ENCODE peak calls at places on chromosome X, in four cellular contexts. B is CD8-positive, alpha-beta memory T cell; W is mesenchymal stem cell; E is lower lobe of right lung. Y is an unnamed sample. For H3K27me3, the result is how much of the 10 kb centered on the place peaks cover.

GRCh38 chrX:153925739-153926593 is at the start of gene ARHGAP4:
- DNase-seq in B (peak), W (no peak), E (peak), Y (peak)

GRCh38 chrX:54178100-54178940 is 4.7 kb downstream of the FAM120C start:
- DNase-seq in B (no peak), W (peak), E (no peak), Y (no peak)

GRCh38 chrX:150184487-150184886 is 178.6 kb upstream of the MAMLD1 start:
- DNase-seq in B (no peak), W (no peak), E (no peak), Y (no peak)

GRCh38 chrX:15838017-15838416 is 16.6 kb downstream of the AP1S2 start:
- DNase-seq in B (no peak), W (no peak), E (no peak), Y (no peak)

GRCh38 chrX:2894885-2895292 is 34.2 kb downstream of the ARSD start:
- DNase-seq in B (no peak), W (peak), E (no peak), Y (no peak)

GRCh38 chrX:109472939-109473713 is 8.8 kb downstream of the GUCY2F start:
- DNase-seq in B (no peak), W (no peak), E (no peak), Y (no peak)

GRCh38 chrX:68358679-68359078 is 74.6 kb downstream of the OPHN1 start:
- DNase-seq in B (no peak), W (no peak), E (no peak), Y (no peak)

GRCh38 chrX:6227445-6227820 is 1.2 kb downstream of the NLGN4X start:
- DNase-seq in B (no peak), W (no peak), E (no peak), Y (no peak)

GRCh38 chrX:47543496-47543895 is 17.5 kb upstream of the ARAF start:
- DNase-seq in B (no peak), W (no peak), E (no peak), Y (no peak)

GRCh38 chrX:21683910-21684309 is 25.8 kb upstream of the KLHL34 start:
- DNase-seq in B (no peak), W (peak), E (no peak), Y (no peak)

GRCh38 chrX:23003121-23003520 is 3.4 kb downstream of the DDX53 start:
- DNase-seq in B (no peak), W (peak), E (no peak), Y (no peak)

GRCh38 chrX:33183366-33183765 is 28.0 kb downstream of the DMD start:
- DNase-seq in B (no peak), W (peak), E (no peak), Y (no peak)

GRCh38 chrX:84046403-84046984 is 141.5 kb downstream of the RPS6KA6 start:
- DNase-seq in B (no peak), W (peak), E (no peak), Y (no peak)

GRCh38 chrX:11781133-11781532 is 23.1 kb downstream of the MSL3 start:
- DNase-seq in B (no peak), W (no peak), E (no peak), Y (no peak)

GRCh38 chrX:54044126-54044876 is at the start of gene PHF8:
- DNase-seq in B (peak), W (peak), E (peak), Y (peak)

GRCh38 chrX:102835504-102836146 is 101.4 kb upstream of the RAB40AL start:
- DNase-seq in B (no peak), W (peak), E (no peak), Y (peak)

GRCh38 chrX:76802698-76803097 is 375.2 kb downstream of the MAGEE1 start:
- DNase-seq in B (no peak), W (no peak), E (no peak), Y (no peak)

GRCh38 chrX:24498975-24499374 is 33.9 kb downstream of the PDK3 start:
- DNase-seq in B (no peak), W (peak), E (no peak), Y (no peak)

DNA sequence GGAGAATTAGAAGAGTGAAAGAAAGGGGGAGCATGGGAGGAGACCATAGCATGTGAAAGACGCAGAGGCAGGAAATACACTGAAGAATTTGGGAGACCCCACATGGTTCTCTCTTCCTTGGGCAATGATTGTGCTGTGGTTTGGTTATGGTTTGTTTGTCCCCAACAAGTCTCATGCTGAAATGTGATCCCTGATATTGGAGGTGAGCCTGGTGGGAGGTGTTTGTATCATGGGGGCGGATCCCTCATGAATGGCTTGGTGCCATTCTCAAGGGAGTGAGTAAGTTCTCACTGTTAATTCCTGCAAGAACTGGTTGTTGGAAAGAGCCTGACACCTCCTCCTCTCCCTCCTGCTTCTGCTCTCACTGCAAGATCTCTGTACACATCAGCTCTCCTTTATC is 78.6 kb upstream of the RAI2 start:
- DNase-seq in B (no peak), W (no peak), E (no peak), Y (no peak)
- H3K27me3 ChIP-seq in B (under half), W (under half), E (under half), Y (under half)

GRCh38 chrX:9516635-9517034 is 51.8 kb downstream of the TBL1X start:
- DNase-seq in B (no peak), W (no peak), E (no peak), Y (no peak)

GRCh38 chrX:9517062-9517461 is 52.2 kb downstream of the TBL1X start:
- DNase-seq in B (no peak), W (no peak), E (no peak), Y (no peak)

GRCh38 chrX:9520211-9520590 is 55.3 kb downstream of the TBL1X start:
- DNase-seq in B (no peak), W (no peak), E (no peak), Y (no peak)

GRCh38 chrX:9518896-9519295 is 54.0 kb downstream of the TBL1X start:
- DNase-seq in B (no peak), W (no peak), E (no peak), Y (no peak)

DNA sequence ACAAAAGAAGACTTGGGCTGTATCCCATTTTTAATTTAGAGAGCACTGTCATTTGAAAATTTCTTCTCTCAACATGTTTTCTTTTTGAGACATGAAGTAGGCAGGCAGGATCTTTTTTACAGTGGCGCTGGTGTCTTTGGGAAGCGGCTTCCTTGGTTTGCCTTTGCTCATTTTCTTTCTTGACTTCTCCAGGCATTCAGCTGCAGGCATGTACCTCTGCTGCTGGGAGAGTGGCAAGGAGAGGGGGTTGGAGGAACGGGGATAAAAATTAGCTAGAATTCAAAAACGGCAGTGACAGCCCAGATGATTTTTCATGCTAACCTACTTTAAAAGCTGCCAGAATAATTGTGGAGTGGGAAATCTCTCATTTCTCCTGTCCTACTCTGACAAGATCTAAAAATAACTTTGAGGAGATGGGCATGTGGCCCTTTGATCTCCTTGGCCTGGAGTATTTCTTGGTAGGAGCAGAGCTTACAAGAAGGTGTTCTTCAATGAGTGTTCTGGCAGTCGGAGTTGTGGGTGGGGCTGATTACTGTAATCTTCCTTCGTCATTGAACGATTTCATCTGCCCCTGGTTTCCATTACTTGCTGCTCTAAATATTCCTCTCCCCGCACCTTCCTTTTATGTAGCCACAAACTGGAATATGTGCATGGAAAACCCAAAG is 54.8 kb downstream of the TBL1X start:
- DNase-seq in B (no peak), W (no peak), E (no peak), Y (no peak)
- H3K27me3 ChIP-seq in B (under half), W (under half), E (under half), Y (under half)

DNA sequence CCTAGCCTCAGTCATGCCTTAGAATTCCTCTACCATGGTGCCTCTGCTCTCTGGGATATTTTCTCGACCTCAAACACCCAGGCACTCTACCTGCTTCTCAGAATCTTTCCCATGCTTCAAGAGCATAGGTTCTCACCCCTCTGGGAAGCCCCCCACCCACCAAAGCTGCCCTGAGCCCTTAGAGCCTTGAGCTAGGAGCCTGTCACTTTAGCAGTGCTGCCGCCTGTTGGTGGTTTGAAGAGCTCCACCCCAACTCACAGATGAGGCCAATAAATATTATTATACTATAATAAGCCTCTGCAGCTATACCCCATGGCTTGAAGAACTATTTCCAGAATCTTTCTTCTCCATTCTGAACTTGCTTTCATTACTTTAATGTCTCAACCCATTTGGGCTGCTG is 109.7 kb downstream of the RTL5 start:
- DNase-seq in B (no peak), W (no peak), E (no peak), Y (peak)
- H3K27me3 ChIP-seq in B (under half), W (under half), E (under half), Y (under half)

GRCh38 chrX:131053076-131053475 is 5.1 kb upstream of the ARHGAP36 start:
- DNase-seq in B (no peak), W (no peak), E (no peak), Y (no peak)

GRCh38 chrX:131057706-131058105 is 440 bp upstream of the ARHGAP36 start:
- DNase-seq in B (no peak), W (no peak), E (no peak), Y (no peak)

GRCh38 chrX:131060147-131060546 is 2.0 kb downstream of the ARHGAP36 start:
- DNase-seq in B (no peak), W (no peak), E (no peak), Y (no peak)

GRCh38 chrX:131059231-131059630 is 1.1 kb downstream of the ARHGAP36 start:
- DNase-seq in B (no peak), W (no peak), E (no peak), Y (no peak)

DNA sequence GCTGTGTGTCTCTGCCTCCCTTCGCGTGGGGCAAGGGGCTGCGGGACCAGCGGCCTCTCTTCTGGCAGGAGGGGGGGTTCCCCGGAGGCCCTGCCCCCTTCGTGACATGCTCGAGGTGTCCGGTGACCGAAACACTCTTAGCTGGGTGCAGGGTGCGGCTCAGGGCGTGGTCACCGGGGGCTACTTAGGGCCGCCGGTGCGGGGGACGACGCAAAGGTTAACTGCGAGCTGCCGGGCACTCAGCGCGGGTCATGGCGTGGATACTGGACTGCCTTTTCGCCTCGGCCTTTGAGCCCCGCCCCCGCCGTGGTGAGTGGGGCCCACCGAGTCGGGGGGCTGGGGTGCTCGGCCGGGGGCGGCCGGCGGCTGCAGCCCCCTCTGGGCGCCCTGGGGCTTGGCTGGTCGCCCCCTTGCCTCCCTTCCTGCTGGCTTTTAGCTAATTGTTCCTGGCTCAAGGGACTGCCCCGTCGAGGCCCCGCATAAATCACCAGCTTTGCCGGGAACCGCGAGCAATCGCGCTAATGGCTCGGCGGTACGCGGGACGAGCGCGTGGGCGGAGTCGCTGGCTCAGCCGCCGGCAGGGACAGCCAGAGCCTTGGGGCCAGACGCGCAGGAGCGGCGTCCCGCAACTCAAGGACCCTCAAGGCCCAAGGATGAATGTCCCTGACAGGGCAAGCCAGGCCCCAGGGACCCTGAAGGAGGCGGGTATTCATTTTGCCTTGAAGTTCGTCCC is at the start of gene ARHGAP36:
- DNase-seq in B (no peak), W (peak), E (no peak), Y (no peak)
- H3K27me3 ChIP-seq in B (under half), W (under half), E (under half), Y (under half)

GRCh38 chrX:132648870-132649269 is 160.0 kb upstream of the MBNL3 start:
- DNase-seq in B (no peak), W (no peak), E (no peak), Y (no peak)

GRCh38 chrX:132651411-132652086 is 162.7 kb upstream of the MBNL3 start:
- DNase-seq in B (no peak), W (peak), E (no peak), Y (no peak)

GRCh38 chrX:132652871-132653270 is 164.0 kb upstream of the MBNL3 start:
- DNase-seq in B (no peak), W (no peak), E (no peak), Y (no peak)
- H3K27me3 ChIP-seq in B (under half), W (under half), E (under half), Y (under half)

GRCh38 chrX:122572461-122572860 is 611.6 kb upstream of the GRIA3 start:
- DNase-seq in B (no peak), W (no peak), E (no peak), Y (no peak)
- H3K27me3 ChIP-seq in B (under half), W (under half), E (under half), Y (under half)

Y was measured in Peyer's patch.